ENCODE peak calls at places on chromosomes 7 and 10, in four cellular contexts. P is BJ, C is A549, B is AG09309. R is an unnamed sample.

GRCh38 chr10:48364659-48365405 is 58.4 kb downstream of the MAPK8 start:
- DNase-seq in C (no peak), B (no peak), P (no peak), R (peak)

GRCh38 chr7:142807855-142808460 is 37.2 kb downstream of the PRSS2 start:
- DNase-seq in B (no peak), P (no peak), C (no peak), R (no peak)

GRCh38 chr7:159083001-159083697 is 61.5 kb downstream of the VIPR2 start:
- DNase-seq in B (no peak), C (no peak), P (no peak), R (no peak)

GRCh38 chr10:125560947-125561346 is 122.0 kb downstream of the TEX36 start:
- DNase-seq in B (no peak), P (no peak), C (no peak), R (no peak)

GRCh38 chr10:112758961-112759360 is 191.1 kb upstream of the TCF7L2 start:
- DNase-seq in C (no peak), B (no peak), P (no peak), R (no peak)

GRCh38 chr7:134900430-134900876 is 85.9 kb upstream of the AGBL3 start:
- DNase-seq in B (no peak), C (no peak), P (no peak), R (no peak)

GRCh38 chr10:1643161-1643910 is 94.0 kb downstream of the ADARB2 start:
- DNase-seq in P (no peak), C (peak), B (no peak), R (no peak)

GRCh38 chr7:47937065-47937687 is 11.1 kb downstream of the PKD1L1 start:
- DNase-seq in P (no peak), C (no peak), B (no peak), R (no peak)

GRCh38 chr7:158094671-158095256 is 492.9 kb downstream of the PTPRN2 start:
- DNase-seq in P (no peak), C (no peak), B (no peak), R (no peak)

GRCh38 chr10:128092454-128092853 is 33.8 kb downstream of the MKI67 start:
- DNase-seq in B (no peak), P (no peak), C (no peak), R (no peak)

GRCh38 chr7:159127691-159128642 is 16.7 kb downstream of the VIPR2 start:
- DNase-seq in C (no peak), B (no peak), P (no peak), R (no peak)

GRCh38 chr10:1196656-1197055 is 140.5 kb downstream of the WDR37 start:
- DNase-seq in P (no peak), C (no peak), B (no peak), R (no peak)

DNA sequence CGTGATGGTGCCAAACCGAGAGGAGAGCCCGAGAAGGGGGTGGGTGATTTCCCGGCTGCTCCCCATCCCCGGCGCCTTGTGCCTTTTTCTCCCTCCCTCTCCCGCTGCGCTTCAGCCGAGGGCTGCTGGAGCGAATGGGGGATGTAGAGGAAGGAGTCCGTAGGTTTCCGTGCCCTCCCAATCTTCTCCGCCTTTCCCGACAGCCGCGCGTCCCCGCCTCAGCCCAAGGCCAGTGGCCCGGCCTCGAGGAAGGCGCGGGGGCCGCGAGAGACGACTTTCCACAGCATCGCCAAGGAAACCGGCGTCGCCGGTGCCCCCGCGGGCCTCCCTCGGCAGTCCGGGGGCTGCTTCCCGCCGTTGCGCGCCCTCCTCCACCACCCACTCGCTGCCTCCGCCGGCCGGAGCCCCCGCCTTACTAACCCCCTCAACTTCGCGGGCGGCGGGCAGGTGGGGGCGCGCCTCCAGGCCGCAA is 1.2 kb downstream of the EGR2 start:
- DNase-seq in P (no peak), C (no peak), B (no peak), R (no peak)
- H3K4me3 ChIP-seq in P (peak), C (peak), B (peak), R (peak)

GRCh38 chr10:86365346-86366032 is 1.1 kb downstream of the GRID1 start:
- DNase-seq in C (no peak), B (no peak), P (no peak), R (no peak)
- H3K4me3 ChIP-seq in C (peak), B (no peak), P (peak), R (peak)

GRCh38 chr7:36048902-36049240 is 104.2 kb upstream of the EEPD1 start:
- DNase-seq in C (no peak), B (no peak), P (no peak), R (no peak)
- H3K4me3 ChIP-seq in C (no peak), B (no peak), P (no peak), R (no peak)

GRCh38 chr7:73718438-73718881 is 1.0 kb downstream of the STX1A start:
- DNase-seq in B (no peak), P (no peak), C (no peak), R (no peak)
- H3K4me3 ChIP-seq in B (peak), P (peak), C (peak), R (peak)

GRCh38 chr7:44962483-44963251 is 16.1 kb downstream of the MYO1G start:
- DNase-seq in B (no peak), P (no peak), C (no peak), R (peak)

GRCh38 chr7:44964384-44964830 is 14.4 kb downstream of the MYO1G start:
- DNase-seq in B (no peak), P (no peak), C (peak), R (no peak)

GRCh38 chr7:44963526-44964290 is 15.1 kb downstream of the MYO1G start:
- DNase-seq in B (no peak), P (no peak), C (no peak), R (no peak)

GRCh38 chr7:44959956-44960640 is 18.7 kb downstream of the MYO1G start:
- DNase-seq in C (no peak), P (no peak), B (no peak), R (no peak)

GRCh38 chr7:44961844-44962482 is 16.9 kb downstream of the MYO1G start:
- DNase-seq in C (no peak), P (no peak), B (no peak), R (no peak)
- H3K4me3 ChIP-seq in C (no peak), P (no peak), B (no peak), R (peak)